ENCODE peak calls at places on chromosomes 12 and 14, in eight cellular contexts. Q, R, F, U, D, W, L and G are unnamed samples. For H3K36me3, the result is how much of the 10 kb centered on the place peaks cover.

GRCh38 chr12:6468283-6468575 is 2.2 kb downstream of the VAMP1 start:
- DNase-seq in Q (no peak), R (no peak), F (no peak), U (peak), D (peak), W (no peak), L (no peak), G (no peak)

GRCh38 chr14:54976316-54976715 is 50.6 kb downstream of the WDHD1 start:
- DNase-seq in Q (no peak), R (no peak), F (no peak), U (peak), D (peak), W (no peak), L (no peak), G (no peak)

GRCh38 chr14:67426161-67426560 is 14.2 kb upstream of the PLEK2 start:
- DNase-seq in Q (no peak), R (peak), F (no peak), U (no peak), D (no peak), W (no peak), L (no peak), G (no peak)

GRCh38 chr12:79964100-79964627 is 29.3 kb upstream of the PPP1R12A start:
- DNase-seq in Q (no peak), R (no peak), F (no peak), U (no peak), D (no peak), W (no peak), L (no peak), G (no peak)

GRCh38 chr12:89024580-89024979 is 327.7 kb downstream of the DUSP6 start:
- DNase-seq in Q (no peak), R (no peak), F (no peak), U (no peak), D (no peak), W (no peak), L (no peak), G (no peak)

GRCh38 chr14:93748208-93749080 is 39.8 kb downstream of the PRIMA1 start:
- DNase-seq in Q (no peak), R (peak), F (no peak), U (no peak), D (no peak), W (no peak), L (peak), G (no peak)

GRCh38 chr12:19909418-19909817 is 458.9 kb upstream of the PDE3A start:
- DNase-seq in Q (no peak), R (no peak), F (no peak), U (no peak), D (no peak), W (no peak), L (no peak), G (no peak)

GRCh38 chr12:128727461-128727860 is 96.3 kb downstream of the SLC15A4 start:
- DNase-seq in Q (no peak), R (no peak), F (no peak), U (peak), D (no peak), W (no peak), L (no peak), G (no peak)

GRCh38 chr14:50813544-50813863 is 17.5 kb downstream of the NIN start:
- DNase-seq in Q (no peak), R (no peak), F (no peak), U (no peak), D (no peak), W (no peak), L (no peak), G (no peak)

GRCh38 chr12:6934110-6934509 is 6.4 kb downstream of the ATN1 start:
- DNase-seq in Q (no peak), R (no peak), F (no peak), U (no peak), D (peak), W (peak), L (peak), G (no peak)

GRCh38 chr12:43841253-43841652 is 5.4 kb downstream of the TMEM117 start:
- DNase-seq in Q (no peak), R (no peak), F (no peak), U (no peak), D (no peak), W (no peak), L (no peak), G (no peak)

GRCh38 chr14:104150201-104151027 is 12.0 kb downstream of the KIF26A start:
- DNase-seq in Q (no peak), R (no peak), F (no peak), U (no peak), D (peak), W (no peak), L (no peak), G (no peak)

GRCh38 chr12:78384541-78384940 is 480.0 kb upstream of the SYT1 start:
- DNase-seq in Q (no peak), R (no peak), F (no peak), U (no peak), D (no peak), W (no peak), L (no peak), G (no peak)

GRCh38 chr14:90487031-90487430 is 90.2 kb downstream of the CALM1 start:
- DNase-seq in Q (no peak), R (no peak), F (no peak), U (no peak), D (peak), W (no peak), L (peak), G (no peak)

DNA sequence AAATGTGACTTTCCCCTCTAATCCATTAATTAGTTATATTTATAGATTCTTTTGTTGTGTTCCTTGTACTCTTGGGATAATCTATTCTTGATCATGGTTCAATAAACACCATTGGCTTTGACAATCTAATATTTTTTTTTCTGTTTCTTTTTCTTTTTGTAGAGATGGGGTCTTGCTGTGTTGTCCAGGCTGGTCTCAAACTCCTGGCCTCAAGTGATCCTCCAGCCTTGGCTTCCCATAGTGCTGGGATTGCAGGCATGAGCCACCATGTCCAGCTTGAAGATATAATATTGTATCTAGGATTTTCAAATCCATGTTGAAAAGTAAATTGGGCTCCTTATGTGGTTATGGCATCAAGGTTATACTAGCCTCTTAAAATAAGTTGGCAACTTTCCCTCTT is 6.2 kb downstream of the DNAL1 start:
- DNase-seq in Q (no peak), R (no peak), F (no peak), U (no peak), D (no peak), W (no peak), L (no peak), G (no peak)
- H3K36me3 ChIP-seq in Q (under half), R (under half), F (under half), U (under half), D (under half), W (under half), L (under half), G (under half)

DNA sequence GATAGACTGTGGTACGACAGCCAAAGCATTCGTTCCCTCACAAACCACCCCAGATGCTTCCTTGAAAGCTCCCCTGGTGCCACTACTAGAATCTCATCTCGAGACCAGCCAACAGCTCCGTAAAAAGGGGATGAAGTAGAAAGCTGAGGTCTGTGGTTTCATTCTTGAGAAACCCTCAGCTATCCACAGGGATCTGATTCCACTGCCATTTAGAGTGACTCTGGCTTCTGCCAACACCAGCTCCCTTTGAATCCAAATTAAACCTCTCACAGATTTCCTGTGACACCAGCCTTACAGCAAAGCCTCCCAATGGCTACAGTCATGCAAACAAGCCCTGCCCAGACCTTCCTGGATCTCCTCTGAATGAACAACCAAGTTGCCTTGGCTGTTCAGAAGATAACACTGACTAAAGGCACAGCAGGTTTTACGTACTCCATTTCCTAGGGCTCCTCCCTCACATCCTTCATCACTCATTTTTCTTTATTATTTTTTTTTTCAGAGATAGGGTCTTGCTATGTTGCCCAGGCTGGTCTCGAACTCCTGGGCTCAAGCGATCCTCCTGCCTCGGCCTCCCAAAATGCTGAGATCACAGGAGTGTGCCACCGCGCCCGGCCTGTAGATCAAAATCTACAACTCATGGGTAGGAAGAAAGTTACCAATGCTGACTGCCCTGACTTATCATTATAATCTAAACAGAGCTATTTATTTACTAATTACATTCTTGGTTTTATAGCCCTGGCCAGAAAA is 18.7 kb upstream of the FOXN3 start:
- DNase-seq in Q (no peak), R (no peak), F (no peak), U (no peak), D (peak), W (no peak), L (no peak), G (no peak)
- H3K27ac ChIP-seq in Q (no peak), R (no peak), F (no peak), U (no peak), D (no peak), W (no peak), L (no peak), G (no peak)

GRCh38 chr14:75970989-75971388 is 10.8 kb downstream of the TGFB3 start:
- DNase-seq in Q (no peak), R (no peak), F (no peak), U (no peak), D (no peak), W (no peak), L (no peak), G (no peak)
- TF ChIP-seq CTCF in Q (no peak), R (no peak), F (no peak), U (no peak), D (no peak), W (no peak), L (no peak), G (no peak)

GRCh38 chr12:109716512-109717389 is 3.1 kb downstream of the FAM222A start:
- DNase-seq in Q (peak), R (peak), F (no peak), U (no peak), D (no peak), W (peak), L (peak), G (no peak)
- H3K36me3 ChIP-seq in Q (under half), R (under half), F (under half), U (under half), D (under half), W (under half), L (under half), G (under half)

GRCh38 chr12:9223830-9224229 is 15.6 kb upstream of the PZP start:
- DNase-seq in Q (no peak), R (no peak), F (no peak), U (no peak), D (no peak), W (no peak), L (no peak), G (no peak)

DNA sequence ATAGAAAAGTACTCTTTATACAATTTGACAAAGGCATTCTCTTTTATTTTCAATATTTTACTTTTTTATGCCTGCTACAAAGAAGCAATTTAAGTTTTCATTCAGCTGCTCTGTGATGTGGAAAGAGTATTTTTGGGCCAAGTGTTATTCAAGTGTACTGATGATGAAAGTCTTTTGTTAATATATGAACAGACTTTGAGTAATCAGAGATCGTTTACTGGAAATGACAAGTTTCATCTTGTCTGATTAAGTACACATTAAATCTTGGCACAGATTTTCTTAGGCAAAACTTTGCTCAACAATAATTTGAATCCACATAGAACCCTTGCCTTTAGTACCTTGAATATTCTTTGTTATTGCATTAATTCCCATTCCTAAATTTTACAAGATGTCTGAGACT is 13.3 kb upstream of the PZP start:
- DNase-seq in Q (no peak), R (no peak), F (no peak), U (no peak), D (no peak), W (no peak), L (no peak), G (no peak)
- H3K27ac ChIP-seq in Q (no peak), R (no peak), F (no peak), U (no peak), D (no peak), W (no peak), L (no peak), G (no peak)

DNA sequence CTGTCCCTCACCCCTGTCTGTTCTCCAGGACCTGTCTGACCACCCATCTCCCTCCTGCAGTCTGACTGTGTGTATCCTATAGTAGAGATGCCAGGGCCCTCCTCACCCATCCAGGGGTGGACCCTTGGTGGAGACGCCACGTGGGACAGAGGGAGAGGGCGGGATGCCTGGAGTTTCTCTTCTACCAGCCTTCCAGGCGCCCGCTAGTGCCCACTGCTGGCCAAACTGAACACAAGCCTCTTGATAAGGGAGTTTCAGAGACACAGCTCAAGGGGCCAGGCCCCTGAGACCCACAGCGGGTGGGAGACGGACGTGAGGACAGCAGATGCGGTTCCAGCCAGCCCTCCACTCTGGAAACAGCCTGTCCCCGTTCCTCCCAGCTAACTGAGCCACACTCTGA is 147.3 kb downstream of the RBM19 start:
- DNase-seq in Q (no peak), R (peak), F (no peak), U (peak), D (no peak), W (no peak), L (no peak), G (no peak)
- TF ChIP-seq CTCF in Q (no peak), R (peak), F (no peak), U (peak), D (peak), W (no peak), L (no peak), G (no peak)

GRCh38 chr14:102078344-102078743 is 8.5 kb downstream of the HSP90AA1 start:
- DNase-seq in Q (no peak), R (no peak), F (no peak), U (peak), D (no peak), W (no peak), L (no peak), G (no peak)

GRCh38 chr14:102081231-102082080 is 5.4 kb downstream of the HSP90AA1 start:
- DNase-seq in Q (no peak), R (no peak), F (no peak), U (no peak), D (no peak), W (no peak), L (no peak), G (no peak)

GRCh38 chr14:102078840-102079699 is 7.8 kb downstream of the HSP90AA1 start:
- DNase-seq in Q (no peak), R (no peak), F (no peak), U (peak), D (no peak), W (peak), L (no peak), G (no peak)

GRCh38 chr14:102080183-102081080 is 6.4 kb downstream of the HSP90AA1 start:
- DNase-seq in Q (no peak), R (no peak), F (no peak), U (no peak), D (no peak), W (peak), L (no peak), G (no peak)

DNA sequence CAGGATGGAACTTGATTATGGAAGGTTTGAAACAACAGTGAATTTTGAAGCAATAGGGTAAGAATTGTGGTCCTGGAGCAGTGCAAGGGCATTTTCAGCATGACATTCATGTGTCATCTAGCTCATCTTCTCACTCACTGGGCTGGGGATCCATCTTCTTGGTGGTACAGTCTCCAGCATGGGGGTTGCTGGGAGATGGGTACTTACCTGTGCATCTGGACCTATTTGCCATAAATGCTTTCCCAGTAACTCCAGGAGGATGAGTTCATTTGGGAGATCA is 7.2 kb downstream of the HSP90AA1 start:
- DNase-seq in Q (no peak), R (no peak), F (no peak), U (no peak), D (no peak), W (peak), L (no peak), G (no peak)
- H3K36me3 ChIP-seq in Q (under half), R (under half), F (under half), U (half or more), D (under half), W (under half), L (half or more), G (under half)

GRCh38 chr12:109562871-109563270 is 10.4 kb downstream of the MMAB start:
- DNase-seq in Q (no peak), R (no peak), F (no peak), U (no peak), D (no peak), W (no peak), L (no peak), G (no peak)

GRCh38 chr12:109563291-109564284 is 9.7 kb downstream of the MMAB start:
- DNase-seq in Q (no peak), R (peak), F (no peak), U (no peak), D (no peak), W (no peak), L (peak), G (no peak)

GRCh38 chr12:109559601-109560000 is 13.7 kb downstream of the MMAB start:
- DNase-seq in Q (no peak), R (no peak), F (no peak), U (no peak), D (no peak), W (no peak), L (no peak), G (no peak)

GRCh38 chr12:109560867-109561710 is 12.2 kb downstream of the MMAB start:
- DNase-seq in Q (no peak), R (no peak), F (no peak), U (no peak), D (no peak), W (no peak), L (no peak), G (no peak)

DNA sequence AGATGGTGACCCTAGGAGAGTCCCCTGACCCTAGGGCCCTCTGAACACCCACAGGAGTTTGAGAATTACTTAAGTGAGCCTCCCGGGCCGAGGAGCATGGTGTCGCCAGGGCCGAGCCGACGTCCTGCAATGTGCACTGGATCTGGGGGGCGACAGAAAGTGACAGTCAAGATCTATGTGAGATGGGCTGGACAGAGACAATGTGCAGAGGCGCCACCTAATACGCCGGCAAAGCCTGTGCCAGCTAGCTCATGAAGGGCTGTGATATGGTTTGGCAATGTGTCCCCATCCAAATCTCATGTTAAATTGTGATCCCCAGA is 11.6 kb downstream of the MMAB start:
- DNase-seq in Q (no peak), R (no peak), F (no peak), U (no peak), D (no peak), W (no peak), L (no peak), G (no peak)
- H3K27ac ChIP-seq in Q (no peak), R (no peak), F (no peak), U (no peak), D (no peak), W (no peak), L (no peak), G (no peak)

GRCh38 chr12:51025748-51026654 is at the start of gene SLC11A2:
- DNase-seq in Q (peak), R (peak), F (peak), U (peak), D (peak), W (peak), L (peak), G (peak)
- TF ChIP-seq CTCF in Q (no peak), R (no peak), F (no peak), U (no peak), D (no peak), W (no peak), L (no peak), G (peak)

DNA sequence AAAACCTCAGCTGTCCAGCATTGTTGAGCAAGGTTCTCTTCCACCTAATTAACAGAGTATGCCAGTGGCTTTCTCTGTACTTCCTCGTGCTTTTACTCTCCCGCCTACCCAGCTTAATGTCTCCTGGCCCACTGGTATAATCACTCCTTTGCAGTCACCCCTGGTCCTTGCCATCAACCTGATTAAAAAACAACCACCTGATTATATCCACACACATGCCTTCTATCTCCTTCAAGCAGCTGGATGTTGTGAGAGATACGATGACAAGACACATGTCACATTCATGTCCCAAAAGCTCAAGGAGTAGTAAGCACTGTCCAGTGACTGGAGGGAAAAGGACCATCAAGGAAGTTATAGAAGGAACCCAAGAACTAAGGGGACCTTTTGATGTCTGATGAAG is 241.3 kb upstream of the GRIP1 start:
- DNase-seq in Q (no peak), R (no peak), F (no peak), U (no peak), D (no peak), W (no peak), L (no peak), G (no peak)
- H3K36me3 ChIP-seq in Q (under half), R (under half), F (under half), U (under half), D (under half), W (under half), L (under half), G (under half)